ENCODE peak calls at places on chromosomes 13 and 19, in nine cellular contexts. O is stimulated activated CD4-positive, alpha-beta T cell treated with anti-CD3 and anti-CD28 coated beads, TNF-alpha, amount 100 ng/mL, for 1 hour; X is H7; Y is lung; M is NCI-H187; E is T-helper 22 cell; A is SK-MEL-5; K is GF-D8; J is T-helper 17 cell. H is an unnamed sample.

GRCh38 chr13:79741006-79741405 is 260.1 kb downstream of the NDFIP2 start:
- DNase-seq in O (no peak), X (no peak), Y (no peak), M (no peak), E (no peak), A (no peak), K (no peak), J (no peak), H (no peak)

GRCh38 chr19:58380736-58381459 is at the start of gene ZNF837:
- DNase-seq in O (peak), X (peak), Y (peak), M (peak), E (peak), A (peak), K (peak), J (peak), H (peak)

GRCh38 chr13:26618726-26619125 is 61.2 kb downstream of the WASF3 start:
- DNase-seq in O (no peak), X (no peak), Y (no peak), M (no peak), E (no peak), A (no peak), K (no peak), J (no peak), H (no peak)

GRCh38 chr13:45626731-45627374 is 11.3 kb upstream of the ERICH6B start:
- DNase-seq in O (no peak), X (no peak), Y (no peak), M (no peak), E (no peak), A (no peak), K (no peak), J (no peak), H (no peak)

GRCh38 chr19:4970558-4971423 is 1.9 kb downstream of the KDM4B start:
- DNase-seq in O (no peak), X (peak), Y (no peak), M (no peak), E (no peak), A (no peak), K (no peak), J (no peak), H (no peak)

GRCh38 chr13:64158910-64159309 is 2743.3 kb upstream of the PCDH20 start:
- DNase-seq in O (no peak), X (no peak), Y (no peak), M (no peak), E (no peak), A (no peak), K (no peak), J (no peak), H (no peak)

GRCh38 chr19:3651684-3652083 is 25.1 kb upstream of the CACTIN start:
- DNase-seq in O (no peak), X (no peak), Y (no peak), M (no peak), E (no peak), A (no peak), K (no peak), J (no peak), H (no peak)

GRCh38 chr19:33055718-33056117 is 9.0 kb downstream of the RHPN2 start:
- DNase-seq in O (no peak), X (no peak), Y (no peak), M (no peak), E (no peak), A (peak), K (no peak), J (no peak), H (no peak)

GRCh38 chr13:25819856-25820530 is 231.8 kb downstream of the SHISA2 start:
- DNase-seq in O (no peak), X (no peak), Y (no peak), M (peak), E (no peak), A (no peak), K (no peak), J (no peak), H (peak)

GRCh38 chr19:3608750-3609322 is 2.2 kb upstream of the TBXA2R start:
- DNase-seq in O (no peak), X (no peak), Y (no peak), M (no peak), E (no peak), A (no peak), K (peak), J (no peak), H (no peak)

GRCh38 chr13:19154843-19155242 is 26.8 kb downstream of the TUBA3C start:
- DNase-seq in O (no peak), X (peak), Y (no peak), M (no peak), E (no peak), A (no peak), K (no peak), J (no peak), H (no peak)

GRCh38 chr19:10206226-10206873 is 11.6 kb upstream of the DNMT1 start:
- DNase-seq in O (no peak), X (no peak), Y (peak), M (no peak), E (no peak), A (no peak), K (no peak), J (no peak), H (peak)

GRCh38 chr19:8017808-8018207 is 12.4 kb upstream of the ELAVL1 start:
- DNase-seq in O (peak), X (peak), Y (no peak), M (no peak), E (no peak), A (no peak), K (peak), J (no peak), H (no peak)

GRCh38 chr19:18269336-18269735 is 4.9 kb downstream of the IQCN start:
- DNase-seq in O (no peak), X (no peak), Y (no peak), M (no peak), E (no peak), A (no peak), K (no peak), J (no peak), H (no peak)

GRCh38 chr19:756232-756631 is 5.3 kb downstream of the MISP start:
- DNase-seq in O (no peak), X (peak), Y (no peak), M (no peak), E (no peak), A (peak), K (no peak), J (no peak), H (no peak)

GRCh38 chr13:94595006-94595942 is 678 bp downstream of the TGDS start:
- DNase-seq in O (no peak), X (peak), Y (no peak), M (no peak), E (no peak), A (peak), K (peak), J (no peak), H (peak)

GRCh38 chr13:50375792-50376191 is 360.5 kb downstream of the KCNRG start:
- DNase-seq in O (no peak), X (no peak), Y (no peak), M (no peak), E (no peak), A (no peak), K (no peak), J (no peak), H (no peak)

GRCh38 chr19:9883231-9883758 is 48.2 kb downstream of the PIN1 start:
- DNase-seq in O (no peak), X (peak), Y (no peak), M (no peak), E (no peak), A (no peak), K (no peak), J (no peak), H (peak)

GRCh38 chr13:64529874-64530485 is 2700.2 kb downstream of the PCDH9 start:
- DNase-seq in O (no peak), X (peak), Y (no peak), M (peak), E (no peak), A (peak), K (no peak), J (no peak), H (no peak)

GRCh38 chr13:79490846-79491245 is 9.9 kb downstream of the NDFIP2 start:
- DNase-seq in O (no peak), X (no peak), Y (no peak), M (no peak), E (no peak), A (no peak), K (no peak), J (no peak), H (no peak)

GRCh38 chr13:113856716-113857065 is 7.2 kb downstream of the GAS6 start:
- DNase-seq in O (no peak), X (peak), Y (no peak), M (no peak), E (no peak), A (no peak), K (no peak), J (no peak), H (no peak)

GRCh38 chr13:72180253-72180952 is 313.4 kb upstream of the DACH1 start:
- DNase-seq in O (no peak), X (no peak), Y (no peak), M (no peak), E (no peak), A (no peak), K (no peak), J (no peak), H (no peak)

GRCh38 chr19:46271488-46272197 is 25.2 kb upstream of the HIF3A start:
- DNase-seq in O (no peak), X (no peak), Y (no peak), M (no peak), E (no peak), A (no peak), K (no peak), J (no peak), H (no peak)

GRCh38 chr19:49336482-49337266 is 1.5 kb downstream of the CD37 start:
- DNase-seq in O (no peak), X (no peak), Y (no peak), M (no peak), E (no peak), A (no peak), K (no peak), J (no peak), H (no peak)

GRCh38 chr13:20411638-20412342 is 113.9 kb downstream of the CRYL1 start:
- DNase-seq in O (no peak), X (no peak), Y (no peak), M (no peak), E (no peak), A (no peak), K (peak), J (no peak), H (no peak)

GRCh38 chr19:33249740-33250366 is 24.2 kb upstream of the SLC7A10 start:
- DNase-seq in O (no peak), X (no peak), Y (no peak), M (no peak), E (no peak), A (no peak), K (no peak), J (no peak), H (no peak)

GRCh38 chr13:35600137-35600536 is 123.6 kb upstream of the MAB21L1 start:
- DNase-seq in O (no peak), X (no peak), Y (no peak), M (no peak), E (no peak), A (no peak), K (no peak), J (no peak), H (no peak)

GRCh38 chr19:46634656-46635218 is 1.3 kb downstream of the GNG8 start:
- DNase-seq in O (no peak), X (peak), Y (no peak), M (no peak), E (no peak), A (no peak), K (no peak), J (no peak), H (no peak)

GRCh38 chr13:106471957-106472543 is 63.4 kb downstream of the EFNB2 start:
- DNase-seq in O (no peak), X (peak), Y (peak), M (no peak), E (no peak), A (no peak), K (no peak), J (no peak), H (no peak)

GRCh38 chr19:51083783-51084182 is 1.1 kb upstream of the KLK14 start:
- DNase-seq in O (no peak), X (peak), Y (no peak), M (no peak), E (no peak), A (no peak), K (no peak), J (no peak), H (no peak)

GRCh38 chr19:1063030-1063908 is 3.7 kb upstream of the ARHGAP45 start:
- DNase-seq in O (no peak), X (peak), Y (no peak), M (no peak), E (peak), A (peak), K (no peak), J (peak), H (no peak)

H was measured in DMS79.